ENCODE peak calls at places on chromosomes 7 and 10, in six cellular contexts. J is hepatocyte, U is kidney, X is GM23248, B is neural progenitor cell, T is SJSA1. N is an unnamed sample. For H3K4me1, the result is how much of the 10 kb centered on the place peaks cover.

GRCh38 chr10:57303567-57303966 is 942.5 kb upstream of the ZWINT start:
- DNase-seq in J (no peak), T (no peak), U (no peak), X (no peak), B (peak), N (no peak)

GRCh38 chr7:134315679-134316538 is 821 bp downstream of the SLC35B4 start:
- DNase-seq in B (no peak), J (peak), U (no peak), X (peak), T (no peak), N (no peak)

GRCh38 chr7:132614428-132615076 is 38.3 kb upstream of the PLXNA4 start:
- DNase-seq in T (no peak), B (peak), U (peak), J (peak), X (peak), N (peak)

GRCh38 chr7:27156508-27156898 is at the start of gene HOXA7:
- DNase-seq in U (peak), X (peak), J (no peak), T (peak), B (peak), N (peak)

GRCh38 chr10:32210306-32211045 is 136.5 kb downstream of the EPC1 start:
- DNase-seq in X (peak), J (peak), U (no peak), B (peak), T (peak), N (no peak)

GRCh38 chr10:83545901-83546391 is 593.4 kb upstream of the GHITM start:
- DNase-seq in U (no peak), X (no peak), J (peak), T (no peak), B (peak), N (no peak)

GRCh38 chr7:140048138-140048537 is 14.6 kb downstream of the PARP12 start:
- DNase-seq in T (no peak), U (no peak), X (no peak), J (no peak), B (no peak), N (no peak)

GRCh38 chr7:25359471-25360059 is 131.3 kb upstream of the NPVF start:
- DNase-seq in T (no peak), U (no peak), J (peak), X (peak), B (peak), N (no peak)

GRCh38 chr7:5041047-5041446 is 4.6 kb upstream of the RBAK start:
- DNase-seq in J (no peak), X (no peak), U (no peak), B (no peak), T (no peak), N (no peak)

GRCh38 chr10:30829921-30830671 is 200.5 kb upstream of the LYZL2 start:
- DNase-seq in T (no peak), B (no peak), X (peak), U (no peak), J (no peak), N (no peak)

GRCh38 chr10:113631680-113632079 is 32.2 kb downstream of the NRAP start:
- DNase-seq in T (no peak), X (no peak), U (no peak), B (peak), J (no peak), N (no peak)

GRCh38 chr10:18647945-18648344 is 3.4 kb downstream of the NSUN6 start:
- DNase-seq in B (no peak), X (no peak), J (no peak), T (no peak), U (no peak), N (no peak)

GRCh38 chr7:132876576-132876975 is 205.3 kb downstream of the CHCHD3 start:
- DNase-seq in B (no peak), X (no peak), T (no peak), J (no peak), U (no peak), N (no peak)

GRCh38 chr7:151178831-151179230 is 8.2 kb downstream of the ASB10 start:
- DNase-seq in J (no peak), X (no peak), B (no peak), T (no peak), U (no peak), N (no peak)

GRCh38 chr7:158760445-158760764 is 55.8 kb upstream of the NCAPG2 start:
- DNase-seq in U (no peak), X (no peak), B (no peak), J (no peak), T (no peak), N (no peak)

GRCh38 chr7:135747366-135747765 is 1.2 kb downstream of the FAM180A start:
- DNase-seq in J (no peak), U (no peak), T (no peak), B (no peak), X (peak), N (no peak)

GRCh38 chr7:37516610-37517108 is 68.0 kb upstream of the ELMO1 start:
- DNase-seq in B (no peak), U (no peak), J (peak), X (no peak), T (no peak), N (no peak)

GRCh38 chr10:67256984-67257383 is 331.1 kb downstream of the LRRTM3 start:
- DNase-seq in J (no peak), U (no peak), T (no peak), B (no peak), X (no peak), N (no peak)

DNA sequence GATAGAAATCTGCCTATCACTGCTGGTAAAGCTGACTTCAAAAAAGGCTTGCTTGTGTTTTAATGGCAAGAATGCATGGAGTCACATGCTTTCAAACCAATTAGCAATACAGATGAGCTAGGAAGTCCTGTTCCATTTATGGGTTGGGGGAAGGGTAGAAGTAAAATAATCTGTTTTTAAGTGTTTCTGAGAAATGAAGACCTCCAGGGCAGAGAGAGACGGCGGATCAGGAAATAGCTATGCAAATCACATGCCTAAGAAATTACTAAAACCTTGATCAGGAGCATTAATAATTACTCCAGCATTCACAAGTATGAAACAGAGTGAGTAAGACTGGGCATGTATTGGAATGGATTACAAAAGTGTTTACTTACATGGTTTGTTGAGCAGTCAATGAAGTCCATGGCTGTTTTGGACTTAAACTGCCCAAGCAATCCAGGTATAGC is 142.0 kb downstream of the ARID5B start:
- DNase-seq in J (no peak), T (peak), B (no peak), U (no peak), X (peak), N (no peak)
- H3K4me1 ChIP-seq in J (half or more), T (half or more), B (under half), U (half or more), X (half or more), N (half or more)

GRCh38 chr10:44949915-44950314 is 9.7 kb upstream of the RASSF4 start:
- DNase-seq in J (peak), X (no peak), U (no peak), B (no peak), T (peak), N (peak)
- H3K4me1 ChIP-seq in J (under half), X (under half), U (under half), B (under half), T (half or more), N (under half)

DNA sequence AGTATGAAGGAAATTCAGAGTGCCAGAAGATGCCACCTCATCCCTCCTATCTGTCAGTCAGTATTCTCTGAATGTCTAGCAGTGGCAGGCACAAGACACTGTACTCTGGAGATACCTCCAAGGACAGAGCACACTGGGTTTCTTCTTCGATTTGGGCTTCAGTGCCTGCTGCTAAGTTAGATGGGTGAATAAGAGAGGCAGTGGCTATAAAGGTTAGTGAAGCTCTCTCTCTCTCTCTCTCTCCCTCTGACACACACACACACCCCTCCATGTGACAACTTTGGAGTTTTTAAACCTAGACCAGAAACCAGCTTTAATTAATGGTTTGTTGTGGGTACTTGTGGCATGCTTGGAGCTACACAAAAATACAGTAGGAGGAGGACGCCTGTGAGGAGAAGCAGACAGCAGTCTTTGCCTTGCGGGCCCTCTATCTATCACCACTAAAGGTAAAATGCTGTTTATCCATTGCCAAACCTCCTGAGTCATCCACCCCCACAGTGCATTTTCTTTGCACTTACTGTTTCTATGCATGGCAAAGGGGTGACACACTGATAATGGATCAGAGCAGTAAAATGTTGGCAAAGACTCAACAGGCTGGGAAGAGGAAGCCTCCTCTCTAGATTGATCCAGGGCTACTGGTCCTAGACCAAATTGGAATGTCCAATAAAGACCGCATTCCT is 102.5 kb downstream of the TRIL start:
- DNase-seq in B (no peak), J (peak), U (no peak), T (no peak), X (peak), N (no peak)
- H3K4me1 ChIP-seq in B (under half), J (under half), U (under half), T (under half), X (half or more), N (under half)

GRCh38 chr7:50783304-50783703 is 608 bp upstream of the GRB10 start:
- DNase-seq in B (no peak), X (no peak), U (no peak), T (no peak), J (no peak), N (no peak)
- H3K4me1 ChIP-seq in B (under half), X (under half), U (under half), T (under half), J (under half), N (under half)

GRCh38 chr7:50667338-50667737 is 102.1 kb upstream of the DDC start:
- DNase-seq in T (no peak), X (no peak), B (no peak), U (no peak), J (no peak), N (no peak)
- H3K4me1 ChIP-seq in T (under half), X (under half), B (under half), U (under half), J (under half), N (under half)

GRCh38 chr7:1924185-1924817 is 254.2 kb downstream of the ELFN1 start:
- DNase-seq in B (no peak), T (no peak), J (no peak), U (peak), X (no peak), N (no peak)
- H3K4me1 ChIP-seq in B (under half), T (under half), J (under half), U (under half), X (under half), N (under half)

GRCh38 chr7:116802144-116802747 is 60.1 kb upstream of the CAPZA2 start:
- DNase-seq in T (no peak), J (no peak), B (peak), U (no peak), X (peak), N (no peak)
- H3K4me1 ChIP-seq in T (under half), J (under half), B (under half), U (under half), X (half or more), N (under half)

DNA sequence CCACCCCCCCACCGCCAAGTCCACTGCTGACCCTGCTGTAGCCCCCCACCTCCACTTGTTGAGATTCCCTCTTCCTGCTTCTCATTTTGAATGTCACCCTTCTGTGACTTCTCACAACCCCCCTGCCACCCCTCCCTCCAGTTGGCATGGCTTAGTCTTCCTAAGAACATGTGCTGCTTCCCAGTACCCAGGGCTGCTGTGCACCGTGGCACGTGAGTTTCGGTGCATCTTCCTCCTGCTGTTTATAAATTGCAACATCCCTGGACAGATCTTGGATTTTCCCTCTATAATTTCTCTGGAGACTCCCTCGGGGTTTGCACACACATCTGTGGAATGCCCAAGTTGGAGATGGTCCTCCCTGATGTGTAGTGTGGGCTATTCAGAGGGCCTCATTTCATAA is 52.8 kb downstream of the IKZF1 start:
- DNase-seq in T (no peak), U (no peak), J (no peak), B (no peak), X (no peak), N (no peak)
- H3K4me1 ChIP-seq in T (under half), U (under half), J (under half), B (under half), X (under half), N (under half)

DNA sequence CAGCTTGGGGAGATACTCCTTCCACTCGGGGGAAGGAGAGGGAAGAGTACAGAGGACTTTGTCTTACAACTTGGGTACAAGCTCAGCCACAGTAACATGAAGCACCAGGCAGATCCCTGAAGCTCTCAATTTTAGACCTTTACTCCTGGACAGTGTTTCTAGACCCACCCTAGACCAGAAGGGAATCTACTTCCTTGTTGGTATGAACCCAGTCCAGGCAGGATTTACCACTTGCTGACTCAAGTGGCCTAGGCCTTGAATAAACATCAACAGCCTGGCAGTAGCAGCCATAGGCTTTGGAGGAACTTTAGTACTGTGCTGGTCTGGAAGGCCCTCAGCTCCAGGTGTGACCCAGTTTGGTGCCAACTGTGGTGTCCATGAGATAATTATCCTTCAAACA is 173.1 kb downstream of the ADRA2A start:
- DNase-seq in T (no peak), B (no peak), X (no peak), J (no peak), U (no peak), N (no peak)
- H3K4me1 ChIP-seq in T (under half), B (under half), X (under half), J (under half), U (under half), N (under half)

N was measured in ascending aorta.